ENCODE peak calls at places on chromosome 6, in five cellular contexts. One of them, this sample, is unnamed.

GRCh38 chr6:31246051-31246495 is 25.8 kb downstream of the HLA-C start:
- DNase-seq in KG1: no peak
- DNase-seq in caudate nucleus: no peak
- DNase-seq in NCI-H1105 treated with DMSO at 0.1 percent for 48 hours: no peak
- DNase-seq in uterus: no peak
- DNase-seq in this sample: no peak

GRCh38 chr6:47144306-47144705 is 102.2 kb upstream of the ADGRF1 start:
- DNase-seq in KG1: no peak
- DNase-seq in caudate nucleus: no peak
- DNase-seq in NCI-H1105 treated with DMSO at 0.1 percent for 48 hours: no peak
- DNase-seq in uterus: no peak
- DNase-seq in this sample: no peak

GRCh38 chr6:111738631-111739030 is 133.0 kb upstream of the TRAF3IP2 start:
- DNase-seq in KG1: no peak
- DNase-seq in caudate nucleus: no peak
- DNase-seq in NCI-H1105 treated with DMSO at 0.1 percent for 48 hours: no peak
- DNase-seq in uterus: no peak
- DNase-seq in this sample: no peak

GRCh38 chr6:36897629-36898028 is 11.9 kb downstream of the C6orf89 start:
- DNase-seq in KG1: no peak
- DNase-seq in caudate nucleus: no peak
- DNase-seq in NCI-H1105 treated with DMSO at 0.1 percent for 48 hours: no peak
- DNase-seq in uterus: no peak
- DNase-seq in this sample: no peak

GRCh38 chr6:169145991-169146501 is 107.6 kb downstream of the THBS2 start:
- DNase-seq in KG1: no peak
- DNase-seq in caudate nucleus: no peak
- DNase-seq in NCI-H1105 treated with DMSO at 0.1 percent for 48 hours: no peak
- DNase-seq in uterus: no peak
- DNase-seq in this sample: no peak

GRCh38 chr6:57222684-57223077 is 574 bp upstream of the RAB23 start:
- DNase-seq in KG1: no peak
- DNase-seq in caudate nucleus: no peak
- DNase-seq in NCI-H1105 treated with DMSO at 0.1 percent for 48 hours: no peak
- DNase-seq in uterus: no peak
- DNase-seq in this sample: no peak

GRCh38 chr6:169638388-169638787 is 63.4 kb downstream of the WDR27 start:
- DNase-seq in KG1: no peak
- DNase-seq in caudate nucleus: no peak
- DNase-seq in NCI-H1105 treated with DMSO at 0.1 percent for 48 hours: no peak
- DNase-seq in uterus: no peak
- DNase-seq in this sample: no peak

GRCh38 chr6:167706313-167707109 is 120.2 kb upstream of the AFDN start:
- DNase-seq in KG1: no peak
- DNase-seq in caudate nucleus: no peak
- DNase-seq in NCI-H1105 treated with DMSO at 0.1 percent for 48 hours: no peak
- DNase-seq in uterus: no peak
- DNase-seq in this sample: peak; percentile 65

GRCh38 chr6:47787620-47788497 is 6.0 kb downstream of the OPN5 start:
- DNase-seq in KG1: peak; percentile 13
- DNase-seq in caudate nucleus: peak; percentile 17
- DNase-seq in NCI-H1105 treated with DMSO at 0.1 percent for 48 hours: peak; percentile 90
- DNase-seq in uterus: no peak
- DNase-seq in this sample: peak; percentile 23

GRCh38 chr6:141726158-141726557 is 406.6 kb upstream of the GJE1 start:
- DNase-seq in KG1: no peak
- DNase-seq in caudate nucleus: no peak
- DNase-seq in NCI-H1105 treated with DMSO at 0.1 percent for 48 hours: no peak
- DNase-seq in uterus: no peak
- DNase-seq in this sample: no peak

GRCh38 chr6:79630883-79631799 is at the start of gene SH3BGRL2:
- DNase-seq in KG1: no peak
- DNase-seq in caudate nucleus: peak; percentile 24
- DNase-seq in NCI-H1105 treated with DMSO at 0.1 percent for 48 hours: peak; percentile 90
- DNase-seq in uterus: peak; percentile 73
- DNase-seq in this sample: no peak